ENCODE peak calls at places on chromosomes 1 and 21, in five cellular contexts. One of them, this sample, is unnamed.

GRCh38 chr1:153025797-153026196 is 5.2 kb upstream of the SPRR1B start:
- DNase-seq in adrenal gland: no peak
- DNase-seq in CD8-positive, alpha-beta memory T cell: no peak
- DNase-seq in kidney epithelial cell: no peak
- DNase-seq in brain microvascular endothelial cell: no peak
- DNase-seq in this sample: no peak

GRCh38 chr1:110155878-110156522 is 5.7 kb downstream of the SLC6A17 start:
- DNase-seq in adrenal gland: peak; percentile 60
- DNase-seq in CD8-positive, alpha-beta memory T cell: peak; percentile 24
- DNase-seq in kidney epithelial cell: no peak
- DNase-seq in brain microvascular endothelial cell: peak; percentile 64
- DNase-seq in this sample: peak; percentile 61

GRCh38 chr21:41318218-41318617 is 1.6 kb downstream of the FAM3B start:
- DNase-seq in adrenal gland: no peak
- DNase-seq in CD8-positive, alpha-beta memory T cell: no peak
- DNase-seq in kidney epithelial cell: no peak
- DNase-seq in brain microvascular endothelial cell: no peak
- DNase-seq in this sample: no peak

GRCh38 chr1:201456499-201457309 is 12.3 kb downstream of the PHLDA3 start:
- DNase-seq in adrenal gland: peak; percentile 79
- DNase-seq in CD8-positive, alpha-beta memory T cell: no peak
- DNase-seq in kidney epithelial cell: peak; percentile 91
- DNase-seq in brain microvascular endothelial cell: peak; percentile 94
- DNase-seq in this sample: peak; percentile 92

GRCh38 chr1:23084880-23085279 is 65.6 kb downstream of the KDM1A start:
- DNase-seq in adrenal gland: no peak
- DNase-seq in CD8-positive, alpha-beta memory T cell: no peak
- DNase-seq in kidney epithelial cell: no peak
- DNase-seq in brain microvascular endothelial cell: no peak
- DNase-seq in this sample: no peak

GRCh38 chr1:245622332-245623014 is 467.7 kb downstream of the KIF26B start:
- DNase-seq in adrenal gland: no peak
- DNase-seq in CD8-positive, alpha-beta memory T cell: no peak
- DNase-seq in kidney epithelial cell: no peak
- DNase-seq in brain microvascular endothelial cell: no peak
- DNase-seq in this sample: no peak

GRCh38 chr1:172658871-172659453 is at the start of gene FASLG:
- DNase-seq in adrenal gland: no peak
- DNase-seq in CD8-positive, alpha-beta memory T cell: peak; percentile 35
- DNase-seq in kidney epithelial cell: no peak
- DNase-seq in brain microvascular endothelial cell: no peak
- DNase-seq in this sample: no peak

GRCh38 chr1:42861014-42861399 is 14.6 kb downstream of the ZNF691 start:
- DNase-seq in adrenal gland: no peak
- DNase-seq in CD8-positive, alpha-beta memory T cell: no peak
- DNase-seq in kidney epithelial cell: no peak
- DNase-seq in brain microvascular endothelial cell: no peak
- DNase-seq in this sample: no peak

GRCh38 chr1:179781962-179782361 is 38.9 kb downstream of the FAM163A start:
- DNase-seq in adrenal gland: no peak
- DNase-seq in CD8-positive, alpha-beta memory T cell: no peak
- DNase-seq in kidney epithelial cell: no peak
- DNase-seq in brain microvascular endothelial cell: no peak
- DNase-seq in this sample: no peak

GRCh38 chr1:68916227-68916853 is 419.5 kb upstream of the DEPDC1 start:
- DNase-seq in adrenal gland: peak; percentile 41
- DNase-seq in CD8-positive, alpha-beta memory T cell: no peak
- DNase-seq in kidney epithelial cell: peak; percentile 94
- DNase-seq in brain microvascular endothelial cell: peak; percentile 51
- DNase-seq in this sample: peak; percentile 89

GRCh38 chr1:147473735-147474049 is 67.6 kb upstream of the BCL9 start:
- DNase-seq in adrenal gland: no peak
- DNase-seq in CD8-positive, alpha-beta memory T cell: no peak
- DNase-seq in kidney epithelial cell: no peak
- DNase-seq in brain microvascular endothelial cell: no peak
- DNase-seq in this sample: no peak

GRCh38 chr21:36188081-36188681 is 31.6 kb downstream of the DOP1B start:
- DNase-seq in adrenal gland: no peak
- DNase-seq in CD8-positive, alpha-beta memory T cell: no peak
- DNase-seq in kidney epithelial cell: no peak
- DNase-seq in brain microvascular endothelial cell: no peak
- DNase-seq in this sample: no peak

GRCh38 chr21:46005081-46005480 is 23.5 kb downstream of the COL6A1 start:
- DNase-seq in adrenal gland: peak; percentile 2
- DNase-seq in CD8-positive, alpha-beta memory T cell: no peak
- DNase-seq in kidney epithelial cell: no peak
- DNase-seq in brain microvascular endothelial cell: no peak
- DNase-seq in this sample: no peak

GRCh38 chr1:221718391-221719277 is 23.3 kb downstream of the DUSP10 start:
- DNase-seq in adrenal gland: no peak
- DNase-seq in CD8-positive, alpha-beta memory T cell: no peak
- DNase-seq in kidney epithelial cell: no peak
- DNase-seq in brain microvascular endothelial cell: no peak
- DNase-seq in this sample: peak; percentile 85

GRCh38 chr1:12275370-12275769 is 45.5 kb downstream of the VPS13D start:
- DNase-seq in adrenal gland: peak; percentile 34
- DNase-seq in CD8-positive, alpha-beta memory T cell: no peak
- DNase-seq in kidney epithelial cell: no peak
- DNase-seq in brain microvascular endothelial cell: peak; percentile 12
- DNase-seq in this sample: peak; percentile 29

GRCh38 chr1:118842462-118843201 is 145.5 kb downstream of the TBX15 start:
- DNase-seq in adrenal gland: no peak
- DNase-seq in CD8-positive, alpha-beta memory T cell: no peak
- DNase-seq in kidney epithelial cell: no peak
- DNase-seq in brain microvascular endothelial cell: no peak
- DNase-seq in this sample: no peak

GRCh38 chr1:27551953-27552312 is 52.0 kb downstream of the AHDC1 start:
- DNase-seq in adrenal gland: peak; percentile 73
- DNase-seq in CD8-positive, alpha-beta memory T cell: no peak
- DNase-seq in kidney epithelial cell: no peak
- DNase-seq in brain microvascular endothelial cell: no peak
- DNase-seq in this sample: no peak

GRCh38 chr1:27549807-27550408 is 54.0 kb downstream of the AHDC1 start:
- DNase-seq in adrenal gland: peak; percentile 44
- DNase-seq in CD8-positive, alpha-beta memory T cell: no peak
- DNase-seq in kidney epithelial cell: no peak
- DNase-seq in brain microvascular endothelial cell: no peak
- DNase-seq in this sample: no peak

GRCh38 chr1:27548858-27549719 is 54.9 kb downstream of the AHDC1 start:
- DNase-seq in adrenal gland: no peak
- DNase-seq in CD8-positive, alpha-beta memory T cell: no peak
- DNase-seq in kidney epithelial cell: no peak
- DNase-seq in brain microvascular endothelial cell: no peak
- DNase-seq in this sample: no peak

GRCh38 chr1:27551170-27551952 is 52.6 kb downstream of the AHDC1 start:
- DNase-seq in adrenal gland: peak; percentile 95
- DNase-seq in CD8-positive, alpha-beta memory T cell: no peak
- DNase-seq in kidney epithelial cell: no peak
- DNase-seq in brain microvascular endothelial cell: no peak
- DNase-seq in this sample: no peak

DNA sequence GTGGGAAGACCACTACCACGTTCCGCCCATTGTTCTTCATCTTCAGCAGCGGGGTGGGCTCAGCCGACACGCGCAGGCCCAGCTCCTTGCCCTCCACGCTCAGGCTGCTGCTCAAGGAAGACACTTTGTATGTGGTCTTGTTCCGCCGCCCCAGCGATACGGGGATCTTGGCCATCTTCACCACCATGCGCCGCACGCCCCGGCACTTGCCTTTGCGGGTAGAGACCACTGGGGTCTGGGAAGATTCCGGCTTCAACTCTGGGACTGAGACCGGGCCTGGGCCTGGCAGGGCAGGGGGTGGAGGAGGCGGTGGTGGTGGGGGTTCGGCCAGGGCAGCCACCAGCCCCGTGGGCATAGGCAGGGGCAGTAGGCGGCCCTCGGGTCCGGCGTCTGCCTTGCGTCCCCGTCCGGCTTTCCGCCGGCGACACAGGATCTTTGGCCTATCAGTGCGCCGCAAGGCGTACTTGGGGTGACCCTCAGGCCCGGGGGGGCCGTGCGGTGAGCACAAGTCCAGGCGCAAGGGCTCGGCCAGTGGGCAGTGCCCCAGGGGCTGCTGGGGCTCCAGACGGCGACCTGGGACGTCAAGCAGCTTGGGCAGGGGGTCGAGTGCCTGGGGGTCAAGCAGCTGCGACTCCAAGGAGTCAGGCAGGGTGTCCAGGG is 53.3 kb downstream of the AHDC1 start:
- DNase-seq in adrenal gland: no peak
- DNase-seq in CD8-positive, alpha-beta memory T cell: no peak
- DNase-seq in kidney epithelial cell: no peak
- DNase-seq in brain microvascular endothelial cell: no peak
- DNase-seq in this sample: no peak
- H3K4me3 ChIP-seq in adrenal gland: no peak overlapping the region
- H3K4me3 ChIP-seq in CD8-positive, alpha-beta memory T cell: no peak overlapping the region
- H3K4me3 ChIP-seq in kidney epithelial cell: no peak overlapping the region
- H3K4me3 ChIP-seq in brain microvascular endothelial cell: no peak overlapping the region
- H3K4me3 ChIP-seq in this sample: no peak overlapping the region

DNA sequence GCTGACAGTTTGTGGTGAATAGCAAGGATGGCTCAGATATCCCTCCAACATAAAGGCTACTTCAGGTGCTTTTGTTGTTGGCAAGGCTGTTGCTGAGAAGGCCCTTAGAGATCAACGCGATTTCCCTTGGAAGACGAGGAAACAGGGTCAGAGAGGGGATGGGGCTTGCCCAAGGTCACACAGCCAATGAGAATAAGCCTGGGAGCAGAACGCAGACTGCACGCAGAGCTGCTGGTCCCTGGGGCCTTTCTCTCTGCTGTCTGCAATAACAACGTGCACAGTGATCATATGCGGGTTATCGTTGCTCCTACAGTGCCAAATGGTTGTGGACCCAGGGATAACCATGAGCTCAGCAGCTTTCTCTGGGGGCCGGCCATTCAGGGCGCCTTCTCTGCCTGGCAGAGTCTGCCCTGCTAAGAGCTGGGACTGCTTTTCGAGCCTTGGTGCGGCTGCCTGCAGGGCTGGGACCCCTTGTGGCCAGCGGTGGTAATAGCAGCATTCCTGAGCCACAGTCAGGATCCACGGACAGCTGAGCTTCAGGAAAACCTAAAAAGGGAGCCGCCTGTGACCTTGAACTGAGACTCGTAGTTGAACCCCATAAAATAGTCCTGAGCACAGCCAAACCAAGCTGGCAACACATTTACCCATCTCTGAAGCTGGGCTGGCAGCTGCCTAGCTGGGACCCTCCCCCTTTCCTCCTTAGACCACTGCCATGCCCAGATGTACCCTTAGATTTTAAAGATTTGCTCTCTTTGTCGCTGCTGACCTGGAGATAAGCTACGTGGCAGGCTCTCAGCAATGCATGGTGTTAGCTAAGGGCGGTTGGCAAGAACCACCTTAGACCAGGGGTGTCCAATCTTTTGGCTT is 39.8 kb downstream of the HTR6 start:
- DNase-seq in adrenal gland: peak; percentile 81
- DNase-seq in CD8-positive, alpha-beta memory T cell: peak; percentile 49
- DNase-seq in kidney epithelial cell: peak; percentile 25
- DNase-seq in brain microvascular endothelial cell: peak; percentile 74
- DNase-seq in this sample: peak; percentile 70
- H3K4me3 ChIP-seq in adrenal gland: no peak overlapping the region
- H3K4me3 ChIP-seq in CD8-positive, alpha-beta memory T cell: no peak overlapping the region
- H3K4me3 ChIP-seq in kidney epithelial cell: no peak overlapping the region
- H3K4me3 ChIP-seq in brain microvascular endothelial cell: no peak overlapping the region
- H3K4me3 ChIP-seq in this sample: no peak overlapping the region

DNA sequence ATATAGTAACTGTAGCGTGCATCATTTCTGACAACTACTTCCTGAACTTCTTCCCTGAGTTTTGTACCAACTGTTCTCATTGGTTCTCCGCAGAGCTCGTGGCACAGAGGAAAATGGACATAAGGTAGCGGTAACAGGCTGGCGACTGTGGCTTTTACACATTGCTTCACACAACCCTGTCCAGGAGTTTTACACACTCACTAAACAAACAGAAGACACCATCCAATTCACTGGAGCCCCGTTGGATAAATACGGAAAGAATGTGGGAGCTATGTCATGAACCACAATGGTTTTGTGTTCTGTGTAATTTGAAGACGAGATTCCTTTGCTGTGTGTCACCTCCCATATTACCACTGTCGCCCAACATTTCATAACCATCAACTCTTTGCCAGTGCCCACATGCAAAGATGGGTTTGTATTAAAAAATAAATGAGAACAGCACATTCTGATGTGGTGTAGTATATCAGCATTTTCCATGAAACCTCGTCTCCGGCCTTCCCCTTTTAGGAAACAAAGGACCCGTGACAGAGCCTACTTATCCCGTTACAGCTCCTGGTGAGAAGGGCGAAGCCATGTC is 47.3 kb upstream of the ENAH start:
- DNase-seq in adrenal gland: no peak
- DNase-seq in CD8-positive, alpha-beta memory T cell: no peak
- DNase-seq in kidney epithelial cell: peak; percentile 98
- DNase-seq in brain microvascular endothelial cell: peak; percentile 97
- DNase-seq in this sample: peak; percentile 99
- H3K4me3 ChIP-seq in adrenal gland: no peak overlapping the region
- H3K4me3 ChIP-seq in CD8-positive, alpha-beta memory T cell: no peak overlapping the region
- H3K4me3 ChIP-seq in kidney epithelial cell: no peak overlapping the region
- H3K4me3 ChIP-seq in brain microvascular endothelial cell: no peak overlapping the region
- H3K4me3 ChIP-seq in this sample: no peak overlapping the region

GRCh38 chr1:65412984-65413375 is 7.5 kb upstream of the LEPR start:
- DNase-seq in adrenal gland: no peak
- DNase-seq in CD8-positive, alpha-beta memory T cell: no peak
- DNase-seq in kidney epithelial cell: peak; percentile 72
- DNase-seq in brain microvascular endothelial cell: peak; percentile 37
- DNase-seq in this sample: peak; percentile 77

GRCh38 chr1:65409927-65410326 is 10.5 kb upstream of the LEPR start:
- DNase-seq in adrenal gland: no peak
- DNase-seq in CD8-positive, alpha-beta memory T cell: no peak
- DNase-seq in kidney epithelial cell: no peak
- DNase-seq in brain microvascular endothelial cell: no peak
- DNase-seq in this sample: no peak

GRCh38 chr1:65416767-65417166 is 3.7 kb upstream of the LEPR start:
- DNase-seq in adrenal gland: no peak
- DNase-seq in CD8-positive, alpha-beta memory T cell: no peak
- DNase-seq in kidney epithelial cell: no peak
- DNase-seq in brain microvascular endothelial cell: no peak
- DNase-seq in this sample: no peak

GRCh38 chr1:65407875-65408274 is 12.6 kb upstream of the LEPR start:
- DNase-seq in adrenal gland: no peak
- DNase-seq in CD8-positive, alpha-beta memory T cell: no peak
- DNase-seq in kidney epithelial cell: no peak
- DNase-seq in brain microvascular endothelial cell: no peak
- DNase-seq in this sample: no peak

DNA sequence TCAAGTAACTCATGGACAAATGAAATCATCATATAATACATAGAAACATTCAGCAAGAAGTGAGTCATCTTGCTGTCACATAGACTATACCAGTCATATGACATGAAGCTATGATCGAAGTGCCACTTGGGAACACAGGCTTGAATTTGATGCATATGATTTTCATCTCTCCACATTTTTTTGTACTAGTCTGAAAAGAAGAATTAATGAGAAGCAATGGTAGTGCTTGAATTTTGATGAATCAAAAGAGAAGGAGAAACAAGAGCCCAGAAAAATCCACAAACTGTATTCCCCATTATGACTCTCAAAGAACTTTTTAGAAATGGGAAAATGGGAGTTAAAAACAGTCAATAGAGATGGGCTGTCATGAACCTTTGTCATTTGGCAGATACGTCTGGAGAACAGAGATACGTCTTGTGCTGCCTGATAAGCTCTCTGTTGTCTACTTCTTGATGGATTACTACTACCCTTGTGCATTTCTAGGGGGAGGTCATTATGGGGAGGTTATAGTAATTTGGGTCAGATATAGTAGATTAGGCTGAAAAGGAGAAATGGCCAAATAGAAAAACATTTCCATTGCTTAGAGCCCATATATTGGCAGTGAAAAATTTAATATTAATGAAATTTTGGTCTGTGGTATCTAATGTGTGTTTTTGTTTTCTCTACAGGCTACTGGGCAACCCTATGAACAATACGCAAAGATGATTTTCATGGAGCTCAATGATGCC is 8.0 kb upstream of the LEPR start:
- DNase-seq in adrenal gland: no peak
- DNase-seq in CD8-positive, alpha-beta memory T cell: no peak
- DNase-seq in kidney epithelial cell: no peak
- DNase-seq in brain microvascular endothelial cell: no peak
- DNase-seq in this sample: no peak
- H3K4me3 ChIP-seq in adrenal gland: no peak overlapping the region
- H3K4me3 ChIP-seq in CD8-positive, alpha-beta memory T cell: no peak overlapping the region
- H3K4me3 ChIP-seq in kidney epithelial cell: no peak overlapping the region
- H3K4me3 ChIP-seq in brain microvascular endothelial cell: no peak overlapping the region
- H3K4me3 ChIP-seq in this sample: no peak overlapping the region

This sample was measured in astrocyte of the spinal cord.